ENCODE peak calls at places on chromosomes 5 and 9, in seven cellular contexts. One of them, this sample, is unnamed.

GRCh38 chr9:121906074-121906520 is 187.0 kb downstream of the TTLL11 start:
- DNase-seq in A549: no peak
- DNase-seq in spleen: no peak
- DNase-seq in HCT116: no peak
- DNase-seq in AG09309: peak
- DNase-seq in breast epithelium: no peak
- DNase-seq in neural progenitor cell: no peak
- DNase-seq in this sample: no peak

GRCh38 chr5:108503986-108504385 is 122.1 kb upstream of the FBXL17 start:
- DNase-seq in AG09309: no peak
- DNase-seq in neural progenitor cell: no peak
- DNase-seq in A549: no peak
- DNase-seq in spleen: no peak
- DNase-seq in breast epithelium: no peak
- DNase-seq in HCT116: no peak
- DNase-seq in this sample: no peak

GRCh38 chr5:39102684-39103155 is 28.5 kb upstream of the RICTOR start:
- DNase-seq in neural progenitor cell: no peak
- DNase-seq in breast epithelium: no peak
- DNase-seq in spleen: no peak
- DNase-seq in A549: no peak
- DNase-seq in HCT116: no peak
- DNase-seq in AG09309: no peak
- DNase-seq in this sample: no peak

GRCh38 chr9:109918359-109919163 is 138.6 kb downstream of the PALM2AKAP2 start:
- DNase-seq in neural progenitor cell: no peak
- DNase-seq in A549: no peak
- DNase-seq in breast epithelium: no peak
- DNase-seq in AG09309: no peak
- DNase-seq in spleen: no peak
- DNase-seq in HCT116: no peak
- DNase-seq in this sample: no peak

GRCh38 chr5:115545065-115545882 is 699 bp upstream of the FEM1C start:
- DNase-seq in breast epithelium: no peak
- DNase-seq in AG09309: no peak
- DNase-seq in HCT116: peak
- DNase-seq in A549: no peak
- DNase-seq in neural progenitor cell: no peak
- DNase-seq in spleen: no peak
- DNase-seq in this sample: no peak

GRCh38 chr5:154873791-154874331 is 15.4 kb downstream of the CNOT8 start:
- DNase-seq in A549: no peak
- DNase-seq in AG09309: no peak
- DNase-seq in breast epithelium: no peak
- DNase-seq in HCT116: no peak
- DNase-seq in neural progenitor cell: no peak
- DNase-seq in spleen: no peak
- DNase-seq in this sample: no peak

GRCh38 chr9:71680189-71680983 is 87.9 kb downstream of the CEMIP2 start:
- DNase-seq in breast epithelium: no peak
- DNase-seq in AG09309: no peak
- DNase-seq in A549: peak
- DNase-seq in HCT116: no peak
- DNase-seq in spleen: no peak
- DNase-seq in neural progenitor cell: no peak
- DNase-seq in this sample: no peak

GRCh38 chr9:86135374-86135773 is 36.0 kb upstream of the GOLM1 start:
- DNase-seq in spleen: no peak
- DNase-seq in breast epithelium: no peak
- DNase-seq in AG09309: no peak
- DNase-seq in neural progenitor cell: no peak
- DNase-seq in HCT116: no peak
- DNase-seq in A549: no peak
- DNase-seq in this sample: no peak

GRCh38 chr5:154510156-154510555 is 32.1 kb upstream of the HAND1 start:
- DNase-seq in AG09309: no peak
- DNase-seq in neural progenitor cell: no peak
- DNase-seq in spleen: no peak
- DNase-seq in A549: no peak
- DNase-seq in breast epithelium: no peak
- DNase-seq in HCT116: no peak
- DNase-seq in this sample: no peak

GRCh38 chr5:6937675-6938074 is 224.4 kb downstream of the TENT4A start:
- DNase-seq in A549: no peak
- DNase-seq in neural progenitor cell: no peak
- DNase-seq in spleen: no peak
- DNase-seq in HCT116: no peak
- DNase-seq in breast epithelium: no peak
- DNase-seq in AG09309: no peak
- DNase-seq in this sample: no peak

GRCh38 chr9:134494905-134495304 is 146.7 kb upstream of the COL5A1 start:
- DNase-seq in neural progenitor cell: no peak
- DNase-seq in HCT116: no peak
- DNase-seq in breast epithelium: no peak
- DNase-seq in spleen: peak
- DNase-seq in AG09309: no peak
- DNase-seq in A549: no peak
- DNase-seq in this sample: no peak

GRCh38 chr5:31534527-31535046 is 2.5 kb downstream of the C5orf22 start:
- DNase-seq in spleen: no peak
- DNase-seq in breast epithelium: no peak
- DNase-seq in AG09309: no peak
- DNase-seq in A549: no peak
- DNase-seq in neural progenitor cell: no peak
- DNase-seq in HCT116: no peak
- DNase-seq in this sample: no peak

GRCh38 chr5:31530541-31531265 is 1.2 kb downstream of the DROSHA start:
- DNase-seq in breast epithelium: no peak
- DNase-seq in AG09309: no peak
- DNase-seq in spleen: no peak
- DNase-seq in HCT116: no peak
- DNase-seq in neural progenitor cell: no peak
- DNase-seq in A549: no peak
- DNase-seq in this sample: no peak

GRCh38 chr5:31531543-31531887 is 378 bp downstream of the DROSHA start:
- DNase-seq in AG09309: no peak
- DNase-seq in HCT116: no peak
- DNase-seq in spleen: peak
- DNase-seq in A549: peak
- DNase-seq in neural progenitor cell: peak
- DNase-seq in breast epithelium: no peak
- DNase-seq in this sample: peak

GRCh38 chr5:31536873-31537272 is 4.8 kb downstream of the C5orf22 start:
- DNase-seq in AG09309: no peak
- DNase-seq in HCT116: no peak
- DNase-seq in A549: no peak
- DNase-seq in neural progenitor cell: no peak
- DNase-seq in spleen: no peak
- DNase-seq in breast epithelium: no peak
- DNase-seq in this sample: no peak

DNA sequence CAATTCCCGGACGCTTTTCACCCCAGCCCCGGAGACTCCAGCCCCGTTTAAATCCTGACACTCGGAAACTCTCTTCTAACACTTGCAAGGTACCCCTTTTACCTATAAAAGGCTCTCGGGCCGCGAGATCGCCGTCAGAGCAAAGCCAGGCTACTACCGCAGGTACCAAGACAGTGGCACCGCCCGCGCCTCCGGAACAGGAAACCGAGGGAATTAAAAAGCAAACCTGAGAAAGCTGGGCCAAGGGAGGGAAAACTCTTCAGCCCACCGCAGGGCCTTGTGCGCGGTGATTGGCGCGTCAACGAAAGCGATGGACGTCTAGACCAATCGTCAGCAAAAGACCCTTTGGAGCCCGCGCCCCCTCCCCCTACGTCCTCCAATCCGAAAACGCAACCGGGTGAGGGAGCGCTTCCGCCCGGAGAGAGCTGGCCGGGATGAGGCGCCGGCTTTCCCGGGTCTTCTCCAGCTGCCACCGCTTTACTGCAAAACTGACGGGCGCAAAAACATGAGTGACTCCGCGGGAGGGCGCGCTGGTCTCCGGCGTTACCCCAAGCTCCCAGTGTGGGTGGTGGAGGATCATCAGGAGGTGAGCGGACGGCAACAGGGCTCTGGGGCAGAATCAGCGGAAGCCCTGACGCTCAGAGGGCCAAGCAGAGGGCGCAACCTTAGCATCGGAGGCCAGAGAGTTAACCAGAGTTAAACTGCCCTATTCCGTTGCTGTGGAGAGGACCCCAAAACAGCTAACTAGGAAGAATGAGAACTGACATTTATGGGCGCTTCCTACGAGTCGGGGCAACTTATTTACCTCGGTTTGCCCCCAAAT is at the start of the genes C5orf22 and DROSHA:
- DNase-seq in HCT116: peak
- DNase-seq in neural progenitor cell: peak
- DNase-seq in A549: peak
- DNase-seq in spleen: peak
- DNase-seq in AG09309: peak
- DNase-seq in breast epithelium: peak
- DNase-seq in this sample: peak
- TF ChIP-seq CTCF in HCT116: no peak
- TF ChIP-seq CTCF in neural progenitor cell: no peak
- TF ChIP-seq CTCF in A549: no peak
- TF ChIP-seq CTCF in spleen: no peak
- TF ChIP-seq CTCF in AG09309: no peak
- TF ChIP-seq CTCF in breast epithelium: no peak
- TF ChIP-seq CTCF in this sample: no peak

GRCh38 chr9:131977074-131977838 is 102.4 kb downstream of the MED27 start:
- DNase-seq in neural progenitor cell: no peak
- DNase-seq in breast epithelium: no peak
- DNase-seq in A549: no peak
- DNase-seq in AG09309: no peak
- DNase-seq in spleen: no peak
- DNase-seq in HCT116: no peak
- DNase-seq in this sample: no peak
- TF ChIP-seq CTCF in neural progenitor cell: no peak
- TF ChIP-seq CTCF in breast epithelium: no peak
- TF ChIP-seq CTCF in A549: no peak
- TF ChIP-seq CTCF in AG09309: no peak
- TF ChIP-seq CTCF in spleen: no peak
- TF ChIP-seq CTCF in HCT116: no peak
- TF ChIP-seq CTCF in this sample: no peak

DNA sequence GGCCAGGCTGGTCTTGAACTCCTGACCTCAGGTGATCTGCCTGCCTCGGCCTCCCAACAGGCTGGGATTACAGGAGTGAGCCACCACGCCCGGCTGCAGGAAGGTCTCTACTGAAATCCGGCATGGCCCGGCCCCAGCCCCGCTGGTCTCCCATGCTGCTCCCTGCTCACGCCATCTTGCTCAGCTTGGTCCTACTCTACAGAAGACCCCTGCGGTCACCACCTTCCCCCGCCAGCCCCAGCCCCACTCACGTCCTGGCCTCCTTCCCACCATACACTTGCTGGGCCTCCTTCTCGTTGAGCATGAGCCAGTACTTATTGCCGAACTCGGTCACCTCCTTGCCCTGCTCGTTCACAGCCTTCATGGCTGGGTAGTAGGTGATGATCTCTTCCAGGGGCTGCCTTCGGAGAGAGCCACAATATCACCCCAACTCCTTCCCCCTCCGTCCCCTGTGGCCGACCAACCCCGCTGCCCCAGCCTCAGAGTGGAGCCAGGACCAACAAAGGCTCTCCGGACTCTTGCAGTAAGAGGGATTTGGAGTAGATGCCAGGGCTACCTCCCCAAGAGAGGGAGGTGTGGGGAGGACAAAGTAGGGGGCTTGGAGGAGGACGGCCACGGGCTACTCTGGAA is 4.0 kb downstream of the PTGES2 start:
- DNase-seq in HCT116: no peak
- DNase-seq in AG09309: no peak
- DNase-seq in neural progenitor cell: no peak
- DNase-seq in spleen: peak
- DNase-seq in breast epithelium: no peak
- DNase-seq in A549: no peak
- DNase-seq in this sample: no peak
- TF ChIP-seq CTCF in HCT116: no peak
- TF ChIP-seq CTCF in AG09309: no peak
- TF ChIP-seq CTCF in neural progenitor cell: no peak
- TF ChIP-seq CTCF in spleen: no peak
- TF ChIP-seq CTCF in breast epithelium: no peak
- TF ChIP-seq CTCF in A549: no peak
- TF ChIP-seq CTCF in this sample: no peak

DNA sequence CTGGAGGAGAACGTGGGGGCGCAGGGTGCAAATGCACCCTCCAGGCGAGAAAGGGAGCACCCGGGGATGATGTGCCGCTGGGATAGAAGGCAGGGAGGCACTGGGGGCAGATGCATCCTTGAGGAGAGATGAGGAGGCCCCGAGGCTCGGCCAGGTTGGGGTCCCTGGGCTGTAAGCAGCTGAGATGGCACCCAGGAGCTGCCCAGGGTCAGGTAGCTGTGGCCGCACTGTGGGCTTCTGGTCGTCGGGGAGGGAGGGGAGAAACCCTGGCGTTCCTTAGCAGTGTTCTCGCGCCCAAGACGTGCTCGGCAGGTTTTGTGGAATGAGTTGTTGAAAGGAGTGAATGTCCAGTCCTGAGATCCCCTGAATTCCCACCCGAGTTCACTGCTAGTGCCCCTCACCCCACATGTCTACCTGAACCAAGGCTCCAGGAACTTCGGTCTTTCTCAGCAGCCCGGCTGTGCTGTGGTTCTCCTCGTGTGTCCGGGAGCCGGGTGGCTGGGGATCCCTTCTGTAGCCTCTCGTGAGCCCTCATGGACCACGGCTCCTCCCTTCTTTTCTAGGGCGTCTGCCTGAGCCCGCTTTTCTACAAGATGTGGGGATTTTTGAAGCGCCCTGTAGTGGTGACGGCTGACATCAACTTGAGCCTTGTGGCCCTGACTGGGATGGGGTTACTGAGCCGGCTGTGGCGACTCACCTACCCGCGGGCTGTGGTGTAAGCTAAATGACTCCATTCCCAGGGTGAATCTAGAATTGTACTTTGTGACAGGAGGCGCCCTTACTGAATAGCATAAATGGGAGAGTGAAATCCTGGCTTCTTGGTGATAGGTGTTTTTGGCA is 1.1 kb downstream of the POMT1 start:
- DNase-seq in AG09309: no peak
- DNase-seq in A549: peak
- DNase-seq in HCT116: no peak
- DNase-seq in neural progenitor cell: peak
- DNase-seq in spleen: no peak
- DNase-seq in breast epithelium: no peak
- DNase-seq in this sample: no peak
- TF ChIP-seq CTCF in AG09309: no peak
- TF ChIP-seq CTCF in A549: no peak
- TF ChIP-seq CTCF in HCT116: no peak
- TF ChIP-seq CTCF in neural progenitor cell: no peak
- TF ChIP-seq CTCF in spleen: no peak
- TF ChIP-seq CTCF in breast epithelium: no peak
- TF ChIP-seq CTCF in this sample: no peak

GRCh38 chr5:15807861-15808260 is 307.9 kb downstream of the FBXL7 start:
- DNase-seq in spleen: no peak
- DNase-seq in neural progenitor cell: no peak
- DNase-seq in AG09309: peak
- DNase-seq in HCT116: no peak
- DNase-seq in breast epithelium: no peak
- DNase-seq in A549: no peak
- DNase-seq in this sample: no peak
- TF ChIP-seq CTCF in spleen: no peak
- TF ChIP-seq CTCF in neural progenitor cell: no peak
- TF ChIP-seq CTCF in AG09309: peak
- TF ChIP-seq CTCF in HCT116: no peak
- TF ChIP-seq CTCF in breast epithelium: no peak
- TF ChIP-seq CTCF in A549: no peak
- TF ChIP-seq CTCF in this sample: no peak